ENCODE peak calls at places on chromosomes 13 and 19, in four cellular contexts. One of them, this sample, is unnamed.

GRCh38 chr19:54469496-54469934 is 3.6 kb downstream of the CDC42EP5 start:
- DNase-seq in activated naive CD4-positive, alpha-beta T cell treated with anti-CD3 and anti-CD28 coated beads for 36 hours: no peak
- DNase-seq in brain microvascular endothelial cell: no peak
- DNase-seq in stomach: peak
- DNase-seq in this sample: no peak

GRCh38 chr13:79987761-79988160 is 353.2 kb downstream of the SPRY2 start:
- DNase-seq in activated naive CD4-positive, alpha-beta T cell treated with anti-CD3 and anti-CD28 coated beads for 36 hours: no peak
- DNase-seq in brain microvascular endothelial cell: no peak
- DNase-seq in stomach: no peak
- DNase-seq in this sample: no peak

GRCh38 chr19:14333101-14333871 is 48.0 kb upstream of the ADGRE5 start:
- DNase-seq in activated naive CD4-positive, alpha-beta T cell treated with anti-CD3 and anti-CD28 coated beads for 36 hours: peak
- DNase-seq in brain microvascular endothelial cell: no peak
- DNase-seq in stomach: peak
- DNase-seq in this sample: no peak

GRCh38 chr13:53174550-53174949 is 145.9 kb downstream of the OLFM4 start:
- DNase-seq in activated naive CD4-positive, alpha-beta T cell treated with anti-CD3 and anti-CD28 coated beads for 36 hours: no peak
- DNase-seq in brain microvascular endothelial cell: no peak
- DNase-seq in stomach: no peak
- DNase-seq in this sample: no peak

GRCh38 chr13:51770681-51771417 is 33.1 kb downstream of the DHRS12 start:
- DNase-seq in activated naive CD4-positive, alpha-beta T cell treated with anti-CD3 and anti-CD28 coated beads for 36 hours: no peak
- DNase-seq in brain microvascular endothelial cell: no peak
- DNase-seq in stomach: peak
- DNase-seq in this sample: no peak

GRCh38 chr19:13143135-13143534 is 7.0 kb downstream of the STX10 start:
- DNase-seq in activated naive CD4-positive, alpha-beta T cell treated with anti-CD3 and anti-CD28 coated beads for 36 hours: no peak
- DNase-seq in brain microvascular endothelial cell: peak
- DNase-seq in stomach: no peak
- DNase-seq in this sample: no peak

GRCh38 chr13:49323344-49323743 is 75.6 kb downstream of the CDADC1 start:
- DNase-seq in activated naive CD4-positive, alpha-beta T cell treated with anti-CD3 and anti-CD28 coated beads for 36 hours: no peak
- DNase-seq in brain microvascular endothelial cell: no peak
- DNase-seq in stomach: no peak
- DNase-seq in this sample: no peak

GRCh38 chr13:53408847-53409568 is 380.4 kb downstream of the OLFM4 start:
- DNase-seq in activated naive CD4-positive, alpha-beta T cell treated with anti-CD3 and anti-CD28 coated beads for 36 hours: no peak
- DNase-seq in brain microvascular endothelial cell: no peak
- DNase-seq in stomach: no peak
- DNase-seq in this sample: no peak